ENCODE peak calls at places on chromosomes 12 and 14, in four cellular contexts. One of them, this sample, is unnamed. For H3K79me2, the result is how much of the 10 kb centered on the place peaks cover.

GRCh38 chr14:75142494-75142893 is 15.6 kb upstream of the NEK9 start:
- DNase-seq in H1: no peak
- DNase-seq in K562: no peak
- DNase-seq in HepG2: no peak
- DNase-seq in this sample: no peak

GRCh38 chr12:122959566-122960192 is 6.6 kb downstream of the ABCB9 start:
- DNase-seq in K562: no peak
- DNase-seq in HepG2: no peak
- DNase-seq in H1: no peak
- DNase-seq in this sample: no peak

GRCh38 chr12:15963271-15963670 is 52.1 kb downstream of the DERA start:
- DNase-seq in K562: no peak
- DNase-seq in H1: no peak
- DNase-seq in HepG2: no peak
- DNase-seq in this sample: no peak

GRCh38 chr12:89524201-89525001 is at the start of gene GALNT4:
- DNase-seq in H1: peak
- DNase-seq in HepG2: peak
- DNase-seq in K562: peak
- DNase-seq in this sample: peak

GRCh38 chr12:1935700-1936378 is 17.4 kb upstream of the CACNA2D4 start:
- DNase-seq in K562: no peak
- DNase-seq in HepG2: no peak
- DNase-seq in H1: no peak
- DNase-seq in this sample: no peak

GRCh38 chr12:119148049-119148448 is 30.7 kb upstream of the HSPB8 start:
- DNase-seq in K562: no peak
- DNase-seq in HepG2: no peak
- DNase-seq in H1: no peak
- DNase-seq in this sample: no peak

GRCh38 chr12:121649819-121650353 is 19.6 kb downstream of the MORN3 start:
- DNase-seq in HepG2: no peak
- DNase-seq in H1: no peak
- DNase-seq in K562: peak
- DNase-seq in this sample: no peak

GRCh38 chr14:96459851-96460250 is 42.3 kb upstream of the PAPOLA start:
- DNase-seq in H1: no peak
- DNase-seq in HepG2: no peak
- DNase-seq in K562: no peak
- DNase-seq in this sample: no peak

GRCh38 chr14:22871962-22872832 is 657 bp downstream of the LRP10 start:
- DNase-seq in K562: peak
- DNase-seq in H1: no peak
- DNase-seq in HepG2: peak
- DNase-seq in this sample: peak

GRCh38 chr12:131366261-131366871 is 344.5 kb upstream of the SFSWAP start:
- DNase-seq in HepG2: peak
- DNase-seq in K562: no peak
- DNase-seq in H1: no peak
- DNase-seq in this sample: no peak

GRCh38 chr14:103398427-103399195 is 13.4 kb downstream of the MARK3 start:
- DNase-seq in K562: no peak
- DNase-seq in HepG2: no peak
- DNase-seq in H1: no peak
- DNase-seq in this sample: no peak

GRCh38 chr14:31993521-31993941 is 83.6 kb upstream of the ARHGAP5 start:
- DNase-seq in HepG2: no peak
- DNase-seq in K562: no peak
- DNase-seq in H1: no peak
- DNase-seq in this sample: no peak

GRCh38 chr12:102847131-102847530 is 69.9 kb downstream of the PAH start:
- DNase-seq in HepG2: no peak
- DNase-seq in H1: no peak
- DNase-seq in K562: no peak
- DNase-seq in this sample: no peak

GRCh38 chr14:78446807-78447206 is 276.6 kb downstream of the NRXN3 start:
- DNase-seq in K562: no peak
- DNase-seq in HepG2: no peak
- DNase-seq in H1: no peak
- DNase-seq in this sample: peak

GRCh38 chr12:10501031-10501430 is 4.7 kb upstream of the EIF2S3B start:
- DNase-seq in K562: no peak
- DNase-seq in HepG2: no peak
- DNase-seq in H1: no peak
- DNase-seq in this sample: no peak

GRCh38 chr12:104412681-104413080 is 44.1 kb upstream of the CHST11 start:
- DNase-seq in K562: no peak
- DNase-seq in HepG2: no peak
- DNase-seq in H1: no peak
- DNase-seq in this sample: no peak

GRCh38 chr14:67396381-67396965 is 15.5 kb downstream of the PLEK2 start:
- DNase-seq in H1: no peak
- DNase-seq in HepG2: no peak
- DNase-seq in K562: no peak
- DNase-seq in this sample: peak

GRCh38 chr12:122963928-122964240 is 2.4 kb downstream of the ABCB9 start:
- DNase-seq in HepG2: no peak
- DNase-seq in H1: no peak
- DNase-seq in K562: no peak
- DNase-seq in this sample: no peak

GRCh38 chr14:90467501-90467900 is 70.7 kb downstream of the CALM1 start:
- DNase-seq in K562: no peak
- DNase-seq in HepG2: no peak
- DNase-seq in H1: no peak
- DNase-seq in this sample: no peak

GRCh38 chr12:102478416-102479098 is 1.8 kb downstream of the IGF1 start:
- DNase-seq in H1: no peak
- DNase-seq in HepG2: no peak
- DNase-seq in K562: no peak
- DNase-seq in this sample: peak

GRCh38 chr12:53048780-53049401 is 974 bp upstream of the TNS2 start:
- DNase-seq in K562: peak
- DNase-seq in H1: no peak
- DNase-seq in HepG2: peak
- DNase-seq in this sample: peak
- TF ChIP-seq CREB1 in K562: no peak
- TF ChIP-seq CREB1 in H1: no peak
- TF ChIP-seq CREB1 in HepG2: no peak
- TF ChIP-seq CREB1 in this sample: no peak

GRCh38 chr14:105283028-105283427 is 17.8 kb downstream of the BRF1 start:
- DNase-seq in K562: peak
- DNase-seq in HepG2: no peak
- DNase-seq in H1: no peak
- DNase-seq in this sample: peak
- H3K79me2 ChIP-seq in K562: under half
- H3K79me2 ChIP-seq in HepG2: under half
- H3K79me2 ChIP-seq in H1: under half
- H3K79me2 ChIP-seq in this sample: under half

GRCh38 chr12:56129210-56129691 is 1.2 kb downstream of the ESYT1 start:
- DNase-seq in K562: peak
- DNase-seq in HepG2: no peak
- DNase-seq in H1: no peak
- DNase-seq in this sample: peak
- TF ChIP-seq CREB1 in K562: no peak
- TF ChIP-seq CREB1 in HepG2: no peak
- TF ChIP-seq CREB1 in H1: no peak
- TF ChIP-seq CREB1 in this sample: no peak

GRCh38 chr14:20460458-20461229 is 590 bp downstream of the PIP4P1 start:
- DNase-seq in HepG2: no peak
- DNase-seq in K562: peak
- DNase-seq in H1: no peak
- DNase-seq in this sample: peak
- H3K79me2 ChIP-seq in HepG2: under half
- H3K79me2 ChIP-seq in K562: under half
- H3K79me2 ChIP-seq in H1: under half
- H3K79me2 ChIP-seq in this sample: under half

DNA sequence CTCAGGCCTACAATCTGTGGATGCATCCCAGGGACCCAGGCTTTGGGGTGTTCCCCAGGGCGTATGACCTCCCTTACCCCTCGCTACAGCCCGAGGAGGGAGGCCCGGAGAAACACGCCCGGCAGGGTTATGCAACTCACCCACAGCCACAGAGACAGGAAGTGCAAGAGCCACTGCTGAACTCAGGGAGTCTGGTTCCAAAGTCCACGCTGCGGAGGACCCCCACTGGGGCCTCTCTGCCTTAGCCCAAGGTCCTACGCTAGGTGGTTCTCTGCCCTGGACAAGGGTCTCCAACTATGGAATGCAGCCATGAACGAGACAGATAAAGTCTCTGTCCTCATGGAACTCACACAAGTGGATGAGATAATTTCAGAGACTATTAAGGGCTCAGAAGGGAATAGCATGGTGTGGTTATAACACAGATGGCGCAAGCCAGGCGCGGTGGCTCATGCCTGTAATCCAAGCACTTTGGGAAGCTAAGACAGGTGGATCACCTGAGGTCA is 11.3 kb downstream of the SCARB1 start:
- DNase-seq in H1: no peak
- DNase-seq in HepG2: peak
- DNase-seq in K562: no peak
- DNase-seq in this sample: no peak
- TF ChIP-seq CREB1 in H1: no peak
- TF ChIP-seq CREB1 in HepG2: no peak
- TF ChIP-seq CREB1 in K562: no peak
- TF ChIP-seq CREB1 in this sample: no peak

DNA sequence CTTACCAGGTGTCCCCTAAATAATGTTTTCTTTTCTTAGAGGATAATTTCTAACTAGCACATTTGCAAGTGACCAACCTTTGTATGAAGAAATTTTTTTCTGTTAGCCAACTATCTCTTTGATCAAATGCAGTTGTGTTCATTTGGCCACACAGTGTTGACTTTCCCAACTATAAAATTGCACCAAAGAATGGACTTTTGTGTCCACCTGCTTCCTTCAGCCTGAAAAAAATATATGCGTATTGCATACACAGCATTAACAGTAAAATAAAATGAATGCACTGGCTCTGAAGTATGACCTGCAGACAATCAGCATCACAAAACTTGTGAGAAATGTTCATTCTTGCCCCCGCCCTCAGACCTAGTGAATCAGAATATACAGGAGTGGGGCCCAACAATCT is 342.0 kb downstream of the SEC23A start:
- DNase-seq in H1: no peak
- DNase-seq in K562: no peak
- DNase-seq in HepG2: no peak
- DNase-seq in this sample: no peak
- H3K79me2 ChIP-seq in H1: under half
- H3K79me2 ChIP-seq in K562: under half
- H3K79me2 ChIP-seq in HepG2: under half
- H3K79me2 ChIP-seq in this sample: under half

DNA sequence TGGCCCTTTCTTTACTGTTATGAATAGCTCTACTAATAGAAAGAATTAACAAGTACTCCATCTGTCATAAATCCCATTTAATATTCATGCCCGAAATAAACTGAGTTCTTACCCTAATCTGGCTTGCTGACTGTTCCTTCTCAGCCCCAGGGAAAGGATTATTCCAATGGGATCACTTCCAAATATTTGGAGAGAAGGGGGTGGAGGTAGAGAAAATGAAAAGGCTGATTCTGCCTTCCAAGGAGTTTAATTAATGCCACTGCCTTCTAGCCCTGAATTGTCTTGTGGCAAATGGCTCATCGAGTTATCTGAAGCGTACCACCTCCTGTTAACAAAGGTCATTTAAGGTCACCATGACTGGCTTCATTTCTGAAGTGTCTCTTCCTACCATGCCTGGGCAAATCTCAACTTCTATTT is 79.1 kb downstream of the TMX1 start:
- DNase-seq in HepG2: no peak
- DNase-seq in H1: no peak
- DNase-seq in K562: no peak
- DNase-seq in this sample: no peak
- TF ChIP-seq CREB1 in HepG2: no peak
- TF ChIP-seq CREB1 in H1: no peak
- TF ChIP-seq CREB1 in K562: no peak
- TF ChIP-seq CREB1 in this sample: no peak

GRCh38 chr12:111164833-111165232 is 204.1 kb downstream of the PHETA1 start:
- DNase-seq in HepG2: no peak
- DNase-seq in K562: no peak
- DNase-seq in H1: no peak
- DNase-seq in this sample: no peak
- H3K79me2 ChIP-seq in HepG2: under half
- H3K79me2 ChIP-seq in K562: under half
- H3K79me2 ChIP-seq in H1: under half
- H3K79me2 ChIP-seq in this sample: under half

DNA sequence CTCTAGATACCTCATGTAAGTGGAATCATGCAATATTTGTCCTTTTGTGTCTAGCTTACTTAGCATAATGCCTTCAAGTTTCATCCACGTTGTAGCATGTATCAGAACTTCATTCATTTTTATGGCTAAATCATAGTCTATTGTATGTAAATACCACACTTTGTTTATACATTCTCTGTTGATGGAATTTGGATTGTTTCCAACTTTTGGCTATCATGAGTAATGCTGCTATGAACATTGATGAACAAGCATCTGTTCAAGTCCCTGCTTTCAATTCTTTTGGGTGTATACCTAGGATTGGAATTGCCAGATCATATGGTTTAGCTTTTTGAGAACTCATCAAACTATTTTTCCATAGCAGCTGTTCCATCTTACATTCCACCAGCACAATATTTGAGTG is 52.4 kb upstream of the CCND2 start:
- DNase-seq in H1: no peak
- DNase-seq in HepG2: no peak
- DNase-seq in K562: no peak
- DNase-seq in this sample: no peak
- TF ChIP-seq CREB1 in H1: no peak
- TF ChIP-seq CREB1 in HepG2: no peak
- TF ChIP-seq CREB1 in K562: no peak
- TF ChIP-seq CREB1 in this sample: no peak

This sample was measured in GM23338.